ENCODE peak calls at places on chromosomes 6 and 20, in eight cellular contexts. C is pancreas, Z is hepatocyte, B is cardiac muscle cell, D is left ventricle myocardium inferior, L is kidney, G is aorta, X is heart left ventricle. M is an unnamed sample. For H3K4me1, the result is how much of the 10 kb centered on the place peaks cover.

GRCh38 chr6:125944434-125944816 is 12.1 kb upstream of the HINT3 start:
- DNase-seq in C (no peak), Z (peak), B (peak), D (peak), L (peak), G (peak), X (peak), M (peak)

GRCh38 chr20:50012282-50013263 is 29.8 kb downstream of the SNAI1 start:
- DNase-seq in C (no peak), Z (peak), B (no peak), D (no peak), L (no peak), G (no peak), X (no peak), M (no peak)

GRCh38 chr6:110002676-110003075 is 24.6 kb downstream of the GPR6 start:
- DNase-seq in C (no peak), Z (no peak), B (no peak), D (no peak), L (no peak), G (no peak), X (no peak), M (no peak)

GRCh38 chr6:133431031-133431430 is 189.9 kb downstream of the EYA4 start:
- DNase-seq in C (no peak), Z (no peak), B (no peak), D (no peak), L (no peak), G (no peak), X (no peak), M (no peak)

GRCh38 chr20:48803522-48804053 is 24.2 kb downstream of the PREX1 start:
- DNase-seq in C (no peak), Z (no peak), B (no peak), D (no peak), L (no peak), G (no peak), X (no peak), M (no peak)

GRCh38 chr20:20463933-20464374 is 96.0 kb downstream of the INSM1 start:
- DNase-seq in C (no peak), Z (no peak), B (peak), D (no peak), L (no peak), G (no peak), X (no peak), M (no peak)

GRCh38 chr6:166608819-166609218 is 18.2 kb downstream of the RPS6KA2 start:
- DNase-seq in C (no peak), Z (no peak), B (no peak), D (no peak), L (no peak), G (no peak), X (no peak), M (no peak)

GRCh38 chr6:167485186-167485978 is 160.5 kb downstream of the TTLL2 start:
- DNase-seq in C (no peak), Z (peak), B (peak), D (no peak), L (no peak), G (no peak), X (peak), M (no peak)

GRCh38 chr6:144215932-144216667 is 65.8 kb downstream of the STX11 start:
- DNase-seq in C (peak), Z (peak), B (peak), D (peak), L (peak), G (peak), X (peak), M (peak)

GRCh38 chr6:106519460-106520394 is 109.6 kb downstream of the RTN4IP1 start:
- DNase-seq in C (no peak), Z (peak), B (peak), D (no peak), L (peak), G (peak), X (no peak), M (peak)

GRCh38 chr6:72371473-72371872 is 250.4 kb upstream of the KCNQ5 start:
- DNase-seq in C (no peak), Z (no peak), B (no peak), D (no peak), L (no peak), G (no peak), X (no peak), M (no peak)

GRCh38 chr6:72365773-72366172 is 256.1 kb upstream of the KCNQ5 start:
- DNase-seq in C (no peak), Z (no peak), B (no peak), D (no peak), L (no peak), G (no peak), X (no peak), M (no peak)

GRCh38 chr6:72363844-72364740 is 257.8 kb upstream of the KCNQ5 start:
- DNase-seq in C (no peak), Z (peak), B (peak), D (no peak), L (no peak), G (peak), X (no peak), M (peak)

GRCh38 chr6:72367439-72367838 is 254.4 kb upstream of the KCNQ5 start:
- DNase-seq in C (no peak), Z (no peak), B (no peak), D (no peak), L (no peak), G (no peak), X (no peak), M (no peak)
- H3K4me1 ChIP-seq in C (under half), Z (under half), B (under half), D (under half), L (under half), G (under half), X (under half), M (under half)

GRCh38 chr6:85004283-85005010 is 240.0 kb upstream of the TBX18 start:
- DNase-seq in C (no peak), Z (no peak), B (peak), D (peak), L (no peak), G (no peak), X (no peak), M (no peak)

GRCh38 chr6:85006362-85006761 is 242.0 kb upstream of the TBX18 start:
- DNase-seq in C (no peak), Z (no peak), B (no peak), D (no peak), L (no peak), G (no peak), X (no peak), M (no peak)

GRCh38 chr6:85005494-85005893 is 241.1 kb upstream of the TBX18 start:
- DNase-seq in C (no peak), Z (no peak), B (no peak), D (no peak), L (no peak), G (no peak), X (no peak), M (no peak)

GRCh38 chr6:85002847-85003246 is 238.4 kb upstream of the TBX18 start:
- DNase-seq in C (no peak), Z (no peak), B (no peak), D (no peak), L (no peak), G (no peak), X (no peak), M (no peak)

DNA sequence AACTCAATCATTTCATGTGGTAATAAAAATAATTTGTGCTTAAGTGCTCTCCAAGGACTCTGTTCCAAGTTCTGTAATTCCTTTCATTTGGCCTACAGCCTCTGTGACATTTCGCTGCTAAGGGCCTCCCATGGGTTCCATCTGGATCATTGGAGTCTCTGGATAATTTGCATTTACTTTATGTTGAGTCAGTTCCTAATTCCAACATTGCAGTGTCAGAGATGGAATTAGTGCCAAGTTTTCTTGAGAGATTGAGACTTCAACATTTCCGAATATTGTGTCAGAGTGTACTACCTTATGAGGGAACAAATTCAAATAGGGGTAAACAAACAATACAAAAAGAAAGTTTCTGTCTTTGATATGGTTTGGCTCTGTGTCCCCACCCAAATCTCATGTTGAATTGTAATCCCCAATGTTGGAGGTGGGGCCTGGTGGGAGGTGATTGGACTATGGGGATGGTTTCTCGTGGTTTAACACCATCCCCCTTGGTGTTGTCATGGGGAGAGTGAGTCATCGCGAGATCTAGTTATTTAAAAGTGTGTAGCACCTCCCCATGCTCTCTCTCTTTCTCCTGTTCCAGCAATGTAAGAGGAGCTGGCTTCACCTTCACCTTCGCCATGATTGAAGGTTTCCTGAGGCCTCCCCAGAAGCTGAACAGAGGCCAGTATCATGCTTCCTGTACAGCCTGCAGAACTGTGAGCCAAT is 244.1 kb upstream of the TBX18 start:
- DNase-seq in C (no peak), Z (no peak), B (peak), D (no peak), L (no peak), G (no peak), X (no peak), M (no peak)
- H3K4me1 ChIP-seq in C (under half), Z (under half), B (under half), D (under half), L (under half), G (under half), X (under half), M (under half)

DNA sequence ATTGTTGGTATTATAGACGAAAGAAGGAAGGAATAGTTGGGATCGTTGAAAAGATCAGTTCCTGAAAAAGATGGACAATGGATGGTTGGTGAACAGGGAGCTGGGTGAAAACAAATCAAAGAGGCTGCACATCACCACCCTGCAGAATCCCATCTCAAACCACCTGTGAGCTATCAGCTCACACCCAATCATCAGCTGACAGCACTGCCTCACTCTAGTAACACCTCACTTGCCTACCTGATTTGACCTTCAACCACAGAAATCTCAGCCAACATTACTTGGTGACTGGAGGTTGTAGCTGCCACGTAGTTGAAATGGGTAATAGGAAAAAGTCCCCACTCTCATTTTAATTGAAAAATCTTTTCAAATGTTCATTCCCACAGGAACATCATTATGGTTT is 101.8 kb upstream of the DST start:
- DNase-seq in C (no peak), Z (no peak), B (no peak), D (no peak), L (no peak), G (no peak), X (no peak), M (no peak)
- H3K4me1 ChIP-seq in C (under half), Z (under half), B (under half), D (half or more), L (under half), G (under half), X (under half), M (under half)

GRCh38 chr6:158785036-158785435 is 34.1 kb downstream of the EZR start:
- DNase-seq in C (no peak), Z (no peak), B (no peak), D (no peak), L (no peak), G (no peak), X (no peak), M (no peak)

GRCh38 chr6:158789115-158789917 is 29.9 kb downstream of the EZR start:
- DNase-seq in C (no peak), Z (no peak), B (no peak), D (no peak), L (no peak), G (no peak), X (no peak), M (no peak)

GRCh38 chr6:158784505-158784904 is 34.7 kb downstream of the EZR start:
- DNase-seq in C (no peak), Z (no peak), B (peak), D (no peak), L (no peak), G (no peak), X (no peak), M (no peak)

GRCh38 chr6:158787395-158787794 is 31.8 kb downstream of the EZR start:
- DNase-seq in C (no peak), Z (no peak), B (no peak), D (no peak), L (no peak), G (no peak), X (no peak), M (no peak)

GRCh38 chr6:158786645-158787304 is 32.4 kb downstream of the EZR start:
- DNase-seq in C (no peak), Z (peak), B (no peak), D (no peak), L (no peak), G (no peak), X (no peak), M (no peak)
- H3K4me1 ChIP-seq in C (under half), Z (under half), B (under half), D (under half), L (under half), G (under half), X (under half), M (under half)

GRCh38 chr6:63804381-63804956 is 168.9 kb downstream of the PHF3 start:
- DNase-seq in C (no peak), Z (no peak), B (peak), D (no peak), L (no peak), G (no peak), X (no peak), M (no peak)
- H3K4me1 ChIP-seq in C (under half), Z (under half), B (under half), D (under half), L (under half), G (under half), X (under half), M (under half)

GRCh38 chr20:25039697-25040437 is 18.1 kb downstream of the ACSS1 start:
- DNase-seq in C (peak), Z (peak), B (peak), D (peak), L (peak), G (peak), X (peak), M (peak)
- H3K4me1 ChIP-seq in C (half or more), Z (under half), B (under half), D (half or more), L (half or more), G (under half), X (half or more), M (under half)

GRCh38 chr20:5172167-5172586 is 45.4 kb downstream of the CDS2 start:
- DNase-seq in C (no peak), Z (no peak), B (no peak), D (no peak), L (no peak), G (no peak), X (no peak), M (no peak)

GRCh38 chr20:5171074-5171789 is 44.4 kb downstream of the CDS2 start:
- DNase-seq in C (no peak), Z (no peak), B (peak), D (peak), L (no peak), G (peak), X (peak), M (no peak)

GRCh38 chr20:5172903-5173463 is 46.2 kb downstream of the CDS2 start:
- DNase-seq in C (no peak), Z (no peak), B (no peak), D (no peak), L (no peak), G (no peak), X (no peak), M (no peak)

GRCh38 chr20:5170341-5170740 is 43.5 kb downstream of the CDS2 start:
- DNase-seq in C (no peak), Z (no peak), B (no peak), D (no peak), L (no peak), G (no peak), X (no peak), M (no peak)

DNA sequence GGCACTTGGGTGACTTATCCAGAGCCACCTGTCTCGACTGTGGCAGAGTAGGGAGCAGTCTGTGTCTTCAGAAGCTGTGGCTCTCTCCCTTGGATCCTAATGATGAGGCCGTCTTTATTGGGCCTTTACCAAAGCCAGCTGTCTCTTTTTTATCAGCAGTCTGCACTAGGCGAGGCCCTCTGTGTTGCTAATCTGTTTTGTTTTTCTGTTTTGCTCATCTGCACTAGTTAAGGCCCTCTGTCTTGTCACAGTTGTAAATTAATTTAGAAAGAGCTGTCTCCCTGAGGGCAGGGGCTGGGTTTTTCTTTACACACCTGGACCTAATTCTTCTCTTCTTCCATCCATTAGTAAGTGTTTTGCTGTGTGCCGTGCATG is 45.0 kb downstream of the CDS2 start:
- DNase-seq in C (no peak), Z (no peak), B (no peak), D (no peak), L (no peak), G (no peak), X (no peak), M (no peak)
- H3K4me1 ChIP-seq in C (under half), Z (under half), B (under half), D (half or more), L (under half), G (under half), X (half or more), M (under half)

DNA sequence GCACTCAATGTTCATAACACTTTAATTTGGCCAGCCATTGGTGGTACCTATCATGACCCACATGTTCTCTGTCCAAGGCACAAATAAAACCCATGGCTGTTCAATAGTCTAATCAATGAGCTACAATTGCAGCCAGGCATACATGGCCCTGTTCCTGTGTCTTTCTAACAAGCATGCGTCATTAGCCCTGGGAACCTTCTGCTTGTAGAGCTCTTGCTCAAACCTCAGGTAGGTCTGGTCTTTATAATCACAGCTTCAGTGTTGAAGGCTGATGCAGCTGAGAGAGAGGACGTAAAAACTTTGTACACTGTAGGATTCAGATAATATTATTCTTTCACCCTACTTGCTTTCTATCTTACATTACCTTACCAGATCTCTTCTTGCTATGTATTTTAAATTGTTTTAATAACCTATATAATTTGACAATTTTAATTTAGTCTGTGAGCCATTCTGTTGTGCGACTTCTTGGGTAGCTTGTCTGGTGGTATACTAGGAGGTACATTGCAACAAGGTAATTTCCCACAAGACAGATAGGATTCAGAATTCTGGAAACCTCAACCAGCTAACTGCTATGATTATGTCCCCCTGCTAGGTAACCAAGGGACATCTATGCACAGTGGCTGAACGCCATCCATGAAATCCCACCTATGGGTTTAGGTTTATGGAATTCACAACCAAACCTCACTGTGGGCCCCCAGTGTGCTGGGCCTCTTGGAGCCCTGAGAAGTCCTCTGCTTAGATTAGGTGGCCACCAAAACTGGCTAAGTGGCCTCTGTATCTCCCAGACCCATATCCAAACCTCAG is 55.4 kb upstream of the RIPOR2 start:
- DNase-seq in C (no peak), Z (no peak), B (no peak), D (no peak), L (no peak), G (no peak), X (no peak), M (no peak)
- H3K4me1 ChIP-seq in C (under half), Z (under half), B (under half), D (under half), L (under half), G (under half), X (under half), M (under half)